ENCODE peak calls at places on chromosomes 11 and 22, in six cellular contexts. One of them, this sample, is unnamed.

GRCh38 chr11:43681543-43681942 is 1.0 kb downstream of the HSD17B12 start:
- DNase-seq in stimulated activated CD4-positive, alpha-beta T cell treated with anti-CD3 and anti-CD28 coated beads, Interleukin-1b, Interleukin-23, amount 100 ng/mL, for 1 hour: no peak
- DNase-seq in GM06990: no peak
- DNase-seq in RWPE1: peak; percentile 19
- DNase-seq in activated CD4-positive, CD25-positive, alpha-beta regulatory T cell: no peak
- DNase-seq in activated T-helper 1 cell treated with anti-CD3 and anti-CD28 coated beads, Interleukin-12 subunit alpha, Interleukin-12 subunit beta, Interleukin-2, Interleukin-4 antibody, amounts not matched to agents 30 ng/mL and 10 ng/mL and 1 ng/mL, durations not matched to agents 14 hours and 24 hours and 36 hours: no peak
- DNase-seq in this sample: no peak

GRCh38 chr11:330307-330693 is 9.6 kb upstream of the IFITM3 start:
- DNase-seq in stimulated activated CD4-positive, alpha-beta T cell treated with anti-CD3 and anti-CD28 coated beads, Interleukin-1b, Interleukin-23, amount 100 ng/mL, for 1 hour: no peak
- DNase-seq in GM06990: peak; percentile 57
- DNase-seq in RWPE1: no peak
- DNase-seq in activated CD4-positive, CD25-positive, alpha-beta regulatory T cell: no peak
- DNase-seq in activated T-helper 1 cell treated with anti-CD3 and anti-CD28 coated beads, Interleukin-12 subunit alpha, Interleukin-12 subunit beta, Interleukin-2, Interleukin-4 antibody, amounts not matched to agents 30 ng/mL and 10 ng/mL and 1 ng/mL, durations not matched to agents 14 hours and 24 hours and 36 hours: no peak
- DNase-seq in this sample: no peak

GRCh38 chr11:47856186-47856585 is 8.0 kb upstream of the NUP160 start:
- DNase-seq in stimulated activated CD4-positive, alpha-beta T cell treated with anti-CD3 and anti-CD28 coated beads, Interleukin-1b, Interleukin-23, amount 100 ng/mL, for 1 hour: no peak
- DNase-seq in GM06990: no peak
- DNase-seq in RWPE1: no peak
- DNase-seq in activated CD4-positive, CD25-positive, alpha-beta regulatory T cell: no peak
- DNase-seq in activated T-helper 1 cell treated with anti-CD3 and anti-CD28 coated beads, Interleukin-12 subunit alpha, Interleukin-12 subunit beta, Interleukin-2, Interleukin-4 antibody, amounts not matched to agents 30 ng/mL and 10 ng/mL and 1 ng/mL, durations not matched to agents 14 hours and 24 hours and 36 hours: no peak
- DNase-seq in this sample: no peak

GRCh38 chr11:123231263-123231662 is 36.2 kb upstream of the CLMP start:
- DNase-seq in stimulated activated CD4-positive, alpha-beta T cell treated with anti-CD3 and anti-CD28 coated beads, Interleukin-1b, Interleukin-23, amount 100 ng/mL, for 1 hour: no peak
- DNase-seq in GM06990: no peak
- DNase-seq in RWPE1: no peak
- DNase-seq in activated CD4-positive, CD25-positive, alpha-beta regulatory T cell: no peak
- DNase-seq in activated T-helper 1 cell treated with anti-CD3 and anti-CD28 coated beads, Interleukin-12 subunit alpha, Interleukin-12 subunit beta, Interleukin-2, Interleukin-4 antibody, amounts not matched to agents 30 ng/mL and 10 ng/mL and 1 ng/mL, durations not matched to agents 14 hours and 24 hours and 36 hours: no peak
- DNase-seq in this sample: no peak

GRCh38 chr11:10309163-10310093 is 4.6 kb downstream of the ADM start:
- DNase-seq in stimulated activated CD4-positive, alpha-beta T cell treated with anti-CD3 and anti-CD28 coated beads, Interleukin-1b, Interleukin-23, amount 100 ng/mL, for 1 hour: no peak
- DNase-seq in GM06990: no peak
- DNase-seq in RWPE1: peak; percentile 64
- DNase-seq in activated CD4-positive, CD25-positive, alpha-beta regulatory T cell: no peak
- DNase-seq in activated T-helper 1 cell treated with anti-CD3 and anti-CD28 coated beads, Interleukin-12 subunit alpha, Interleukin-12 subunit beta, Interleukin-2, Interleukin-4 antibody, amounts not matched to agents 30 ng/mL and 10 ng/mL and 1 ng/mL, durations not matched to agents 14 hours and 24 hours and 36 hours: no peak
- DNase-seq in this sample: no peak

GRCh38 chr11:58394195-58394594 is 12.5 kb downstream of the OR5B3 start:
- DNase-seq in stimulated activated CD4-positive, alpha-beta T cell treated with anti-CD3 and anti-CD28 coated beads, Interleukin-1b, Interleukin-23, amount 100 ng/mL, for 1 hour: no peak
- DNase-seq in GM06990: no peak
- DNase-seq in RWPE1: peak; percentile 63
- DNase-seq in activated CD4-positive, CD25-positive, alpha-beta regulatory T cell: no peak
- DNase-seq in activated T-helper 1 cell treated with anti-CD3 and anti-CD28 coated beads, Interleukin-12 subunit alpha, Interleukin-12 subunit beta, Interleukin-2, Interleukin-4 antibody, amounts not matched to agents 30 ng/mL and 10 ng/mL and 1 ng/mL, durations not matched to agents 14 hours and 24 hours and 36 hours: no peak
- DNase-seq in this sample: no peak

GRCh38 chr11:120212926-120213325 is 2.1 kb downstream of the OAF start:
- DNase-seq in stimulated activated CD4-positive, alpha-beta T cell treated with anti-CD3 and anti-CD28 coated beads, Interleukin-1b, Interleukin-23, amount 100 ng/mL, for 1 hour: no peak
- DNase-seq in GM06990: no peak
- DNase-seq in RWPE1: no peak
- DNase-seq in activated CD4-positive, CD25-positive, alpha-beta regulatory T cell: no peak
- DNase-seq in activated T-helper 1 cell treated with anti-CD3 and anti-CD28 coated beads, Interleukin-12 subunit alpha, Interleukin-12 subunit beta, Interleukin-2, Interleukin-4 antibody, amounts not matched to agents 30 ng/mL and 10 ng/mL and 1 ng/mL, durations not matched to agents 14 hours and 24 hours and 36 hours: no peak
- DNase-seq in this sample: no peak

GRCh38 chr11:134905966-134906955 is 494.2 kb upstream of the B3GAT1 start:
- DNase-seq in stimulated activated CD4-positive, alpha-beta T cell treated with anti-CD3 and anti-CD28 coated beads, Interleukin-1b, Interleukin-23, amount 100 ng/mL, for 1 hour: no peak
- DNase-seq in GM06990: no peak
- DNase-seq in RWPE1: no peak
- DNase-seq in activated CD4-positive, CD25-positive, alpha-beta regulatory T cell: no peak
- DNase-seq in activated T-helper 1 cell treated with anti-CD3 and anti-CD28 coated beads, Interleukin-12 subunit alpha, Interleukin-12 subunit beta, Interleukin-2, Interleukin-4 antibody, amounts not matched to agents 30 ng/mL and 10 ng/mL and 1 ng/mL, durations not matched to agents 14 hours and 24 hours and 36 hours: no peak
- DNase-seq in this sample: no peak

GRCh38 chr11:43789700-43790443 is 90.8 kb upstream of the ALKBH3 start:
- DNase-seq in stimulated activated CD4-positive, alpha-beta T cell treated with anti-CD3 and anti-CD28 coated beads, Interleukin-1b, Interleukin-23, amount 100 ng/mL, for 1 hour: no peak
- DNase-seq in GM06990: no peak
- DNase-seq in RWPE1: peak; percentile 61
- DNase-seq in activated CD4-positive, CD25-positive, alpha-beta regulatory T cell: no peak
- DNase-seq in activated T-helper 1 cell treated with anti-CD3 and anti-CD28 coated beads, Interleukin-12 subunit alpha, Interleukin-12 subunit beta, Interleukin-2, Interleukin-4 antibody, amounts not matched to agents 30 ng/mL and 10 ng/mL and 1 ng/mL, durations not matched to agents 14 hours and 24 hours and 36 hours: no peak
- DNase-seq in this sample: no peak

GRCh38 chr22:31143537-31143936 is 3.2 kb upstream of the PLA2G3 start:
- DNase-seq in stimulated activated CD4-positive, alpha-beta T cell treated with anti-CD3 and anti-CD28 coated beads, Interleukin-1b, Interleukin-23, amount 100 ng/mL, for 1 hour: no peak
- DNase-seq in GM06990: no peak
- DNase-seq in RWPE1: no peak
- DNase-seq in activated CD4-positive, CD25-positive, alpha-beta regulatory T cell: no peak
- DNase-seq in activated T-helper 1 cell treated with anti-CD3 and anti-CD28 coated beads, Interleukin-12 subunit alpha, Interleukin-12 subunit beta, Interleukin-2, Interleukin-4 antibody, amounts not matched to agents 30 ng/mL and 10 ng/mL and 1 ng/mL, durations not matched to agents 14 hours and 24 hours and 36 hours: no peak
- DNase-seq in this sample: no peak

GRCh38 chr22:39514373-39514973 is 5.9 kb upstream of the ATF4 start:
- DNase-seq in stimulated activated CD4-positive, alpha-beta T cell treated with anti-CD3 and anti-CD28 coated beads, Interleukin-1b, Interleukin-23, amount 100 ng/mL, for 1 hour: no peak
- DNase-seq in GM06990: no peak
- DNase-seq in RWPE1: no peak
- DNase-seq in activated CD4-positive, CD25-positive, alpha-beta regulatory T cell: no peak
- DNase-seq in activated T-helper 1 cell treated with anti-CD3 and anti-CD28 coated beads, Interleukin-12 subunit alpha, Interleukin-12 subunit beta, Interleukin-2, Interleukin-4 antibody, amounts not matched to agents 30 ng/mL and 10 ng/mL and 1 ng/mL, durations not matched to agents 14 hours and 24 hours and 36 hours: no peak
- DNase-seq in this sample: no peak

GRCh38 chr11:75873417-75874148 is 58.6 kb downstream of the UVRAG start:
- DNase-seq in stimulated activated CD4-positive, alpha-beta T cell treated with anti-CD3 and anti-CD28 coated beads, Interleukin-1b, Interleukin-23, amount 100 ng/mL, for 1 hour: no peak
- DNase-seq in GM06990: peak; percentile 24
- DNase-seq in RWPE1: no peak
- DNase-seq in activated CD4-positive, CD25-positive, alpha-beta regulatory T cell: no peak
- DNase-seq in activated T-helper 1 cell treated with anti-CD3 and anti-CD28 coated beads, Interleukin-12 subunit alpha, Interleukin-12 subunit beta, Interleukin-2, Interleukin-4 antibody, amounts not matched to agents 30 ng/mL and 10 ng/mL and 1 ng/mL, durations not matched to agents 14 hours and 24 hours and 36 hours: no peak
- DNase-seq in this sample: no peak

GRCh38 chr22:23267225-23268043 is 87.1 kb downstream of the BCR start:
- DNase-seq in stimulated activated CD4-positive, alpha-beta T cell treated with anti-CD3 and anti-CD28 coated beads, Interleukin-1b, Interleukin-23, amount 100 ng/mL, for 1 hour: no peak
- DNase-seq in GM06990: no peak
- DNase-seq in RWPE1: no peak
- DNase-seq in activated CD4-positive, CD25-positive, alpha-beta regulatory T cell: no peak
- DNase-seq in activated T-helper 1 cell treated with anti-CD3 and anti-CD28 coated beads, Interleukin-12 subunit alpha, Interleukin-12 subunit beta, Interleukin-2, Interleukin-4 antibody, amounts not matched to agents 30 ng/mL and 10 ng/mL and 1 ng/mL, durations not matched to agents 14 hours and 24 hours and 36 hours: no peak
- DNase-seq in this sample: no peak

GRCh38 chr11:128506384-128506783 is 81.0 kb downstream of the ETS1 start:
- DNase-seq in stimulated activated CD4-positive, alpha-beta T cell treated with anti-CD3 and anti-CD28 coated beads, Interleukin-1b, Interleukin-23, amount 100 ng/mL, for 1 hour: no peak
- DNase-seq in GM06990: no peak
- DNase-seq in RWPE1: no peak
- DNase-seq in activated CD4-positive, CD25-positive, alpha-beta regulatory T cell: no peak
- DNase-seq in activated T-helper 1 cell treated with anti-CD3 and anti-CD28 coated beads, Interleukin-12 subunit alpha, Interleukin-12 subunit beta, Interleukin-2, Interleukin-4 antibody, amounts not matched to agents 30 ng/mL and 10 ng/mL and 1 ng/mL, durations not matched to agents 14 hours and 24 hours and 36 hours: no peak
- DNase-seq in this sample: no peak

GRCh38 chr11:6674198-6674597 is 8.9 kb downstream of the MRPL17 start:
- DNase-seq in stimulated activated CD4-positive, alpha-beta T cell treated with anti-CD3 and anti-CD28 coated beads, Interleukin-1b, Interleukin-23, amount 100 ng/mL, for 1 hour: no peak
- DNase-seq in GM06990: no peak
- DNase-seq in RWPE1: no peak
- DNase-seq in activated CD4-positive, CD25-positive, alpha-beta regulatory T cell: no peak
- DNase-seq in activated T-helper 1 cell treated with anti-CD3 and anti-CD28 coated beads, Interleukin-12 subunit alpha, Interleukin-12 subunit beta, Interleukin-2, Interleukin-4 antibody, amounts not matched to agents 30 ng/mL and 10 ng/mL and 1 ng/mL, durations not matched to agents 14 hours and 24 hours and 36 hours: no peak
- DNase-seq in this sample: no peak

GRCh38 chr11:103773537-103773936 is 262.9 kb upstream of the DDI1 start:
- DNase-seq in stimulated activated CD4-positive, alpha-beta T cell treated with anti-CD3 and anti-CD28 coated beads, Interleukin-1b, Interleukin-23, amount 100 ng/mL, for 1 hour: no peak
- DNase-seq in GM06990: no peak
- DNase-seq in RWPE1: no peak
- DNase-seq in activated CD4-positive, CD25-positive, alpha-beta regulatory T cell: no peak
- DNase-seq in activated T-helper 1 cell treated with anti-CD3 and anti-CD28 coated beads, Interleukin-12 subunit alpha, Interleukin-12 subunit beta, Interleukin-2, Interleukin-4 antibody, amounts not matched to agents 30 ng/mL and 10 ng/mL and 1 ng/mL, durations not matched to agents 14 hours and 24 hours and 36 hours: no peak
- DNase-seq in this sample: no peak

GRCh38 chr22:23178512-23179254 is 1.6 kb upstream of the BCR start:
- DNase-seq in stimulated activated CD4-positive, alpha-beta T cell treated with anti-CD3 and anti-CD28 coated beads, Interleukin-1b, Interleukin-23, amount 100 ng/mL, for 1 hour: peak; percentile 19
- DNase-seq in GM06990: no peak
- DNase-seq in RWPE1: peak; percentile 67
- DNase-seq in activated CD4-positive, CD25-positive, alpha-beta regulatory T cell: peak; percentile 19
- DNase-seq in activated T-helper 1 cell treated with anti-CD3 and anti-CD28 coated beads, Interleukin-12 subunit alpha, Interleukin-12 subunit beta, Interleukin-2, Interleukin-4 antibody, amounts not matched to agents 30 ng/mL and 10 ng/mL and 1 ng/mL, durations not matched to agents 14 hours and 24 hours and 36 hours: peak; percentile 42
- DNase-seq in this sample: peak; percentile 83

GRCh38 chr11:86670179-86670578 is 2.2 kb downstream of the ME3 start:
- DNase-seq in stimulated activated CD4-positive, alpha-beta T cell treated with anti-CD3 and anti-CD28 coated beads, Interleukin-1b, Interleukin-23, amount 100 ng/mL, for 1 hour: no peak
- DNase-seq in GM06990: no peak
- DNase-seq in RWPE1: no peak
- DNase-seq in activated CD4-positive, CD25-positive, alpha-beta regulatory T cell: no peak
- DNase-seq in activated T-helper 1 cell treated with anti-CD3 and anti-CD28 coated beads, Interleukin-12 subunit alpha, Interleukin-12 subunit beta, Interleukin-2, Interleukin-4 antibody, amounts not matched to agents 30 ng/mL and 10 ng/mL and 1 ng/mL, durations not matched to agents 14 hours and 24 hours and 36 hours: no peak
- DNase-seq in this sample: no peak

GRCh38 chr22:27238935-27239510 is 562.5 kb downstream of the MN1 start:
- DNase-seq in stimulated activated CD4-positive, alpha-beta T cell treated with anti-CD3 and anti-CD28 coated beads, Interleukin-1b, Interleukin-23, amount 100 ng/mL, for 1 hour: no peak
- DNase-seq in GM06990: no peak
- DNase-seq in RWPE1: peak; percentile 74
- DNase-seq in activated CD4-positive, CD25-positive, alpha-beta regulatory T cell: no peak
- DNase-seq in activated T-helper 1 cell treated with anti-CD3 and anti-CD28 coated beads, Interleukin-12 subunit alpha, Interleukin-12 subunit beta, Interleukin-2, Interleukin-4 antibody, amounts not matched to agents 30 ng/mL and 10 ng/mL and 1 ng/mL, durations not matched to agents 14 hours and 24 hours and 36 hours: no peak
- DNase-seq in this sample: peak; percentile 88

GRCh38 chr11:77205467-77206263 is 77.6 kb downstream of the MYO7A start:
- DNase-seq in stimulated activated CD4-positive, alpha-beta T cell treated with anti-CD3 and anti-CD28 coated beads, Interleukin-1b, Interleukin-23, amount 100 ng/mL, for 1 hour: no peak
- DNase-seq in GM06990: no peak
- DNase-seq in RWPE1: no peak
- DNase-seq in activated CD4-positive, CD25-positive, alpha-beta regulatory T cell: no peak
- DNase-seq in activated T-helper 1 cell treated with anti-CD3 and anti-CD28 coated beads, Interleukin-12 subunit alpha, Interleukin-12 subunit beta, Interleukin-2, Interleukin-4 antibody, amounts not matched to agents 30 ng/mL and 10 ng/mL and 1 ng/mL, durations not matched to agents 14 hours and 24 hours and 36 hours: no peak
- DNase-seq in this sample: no peak

GRCh38 chr22:29626497-29627195 is 23.2 kb downstream of the NF2 start:
- DNase-seq in stimulated activated CD4-positive, alpha-beta T cell treated with anti-CD3 and anti-CD28 coated beads, Interleukin-1b, Interleukin-23, amount 100 ng/mL, for 1 hour: no peak
- DNase-seq in GM06990: no peak
- DNase-seq in RWPE1: peak; percentile 42
- DNase-seq in activated CD4-positive, CD25-positive, alpha-beta regulatory T cell: no peak
- DNase-seq in activated T-helper 1 cell treated with anti-CD3 and anti-CD28 coated beads, Interleukin-12 subunit alpha, Interleukin-12 subunit beta, Interleukin-2, Interleukin-4 antibody, amounts not matched to agents 30 ng/mL and 10 ng/mL and 1 ng/mL, durations not matched to agents 14 hours and 24 hours and 36 hours: no peak
- DNase-seq in this sample: no peak

GRCh38 chr11:48036011-48036410 is 55.7 kb downstream of the PTPRJ start:
- DNase-seq in stimulated activated CD4-positive, alpha-beta T cell treated with anti-CD3 and anti-CD28 coated beads, Interleukin-1b, Interleukin-23, amount 100 ng/mL, for 1 hour: no peak
- DNase-seq in GM06990: no peak
- DNase-seq in RWPE1: no peak
- DNase-seq in activated CD4-positive, CD25-positive, alpha-beta regulatory T cell: no peak
- DNase-seq in activated T-helper 1 cell treated with anti-CD3 and anti-CD28 coated beads, Interleukin-12 subunit alpha, Interleukin-12 subunit beta, Interleukin-2, Interleukin-4 antibody, amounts not matched to agents 30 ng/mL and 10 ng/mL and 1 ng/mL, durations not matched to agents 14 hours and 24 hours and 36 hours: no peak
- DNase-seq in this sample: no peak

GRCh38 chr11:133269272-133269671 is 263.0 kb downstream of the OPCML start:
- DNase-seq in stimulated activated CD4-positive, alpha-beta T cell treated with anti-CD3 and anti-CD28 coated beads, Interleukin-1b, Interleukin-23, amount 100 ng/mL, for 1 hour: no peak
- DNase-seq in GM06990: peak; percentile 46
- DNase-seq in RWPE1: no peak
- DNase-seq in activated CD4-positive, CD25-positive, alpha-beta regulatory T cell: no peak
- DNase-seq in activated T-helper 1 cell treated with anti-CD3 and anti-CD28 coated beads, Interleukin-12 subunit alpha, Interleukin-12 subunit beta, Interleukin-2, Interleukin-4 antibody, amounts not matched to agents 30 ng/mL and 10 ng/mL and 1 ng/mL, durations not matched to agents 14 hours and 24 hours and 36 hours: peak; percentile 33
- DNase-seq in this sample: no peak